ENCODE peak calls at places on chromosome 15, in ten cellular contexts. K, A, F, S, I, U, X, N, T and W are unnamed samples.
A peak's percentile ranks its signal among the peaks of the same experiment; 100 is the strongest.

GRCh38 chr15:87896926-87897325 is 359.6 kb downstream of the NTRK3 start:
- DNase-seq in X (no peak), K (no peak), N (no peak), I (no peak), F (no peak), U (no peak), A (no peak), T (no peak), S (no peak), W (no peak)

GRCh38 chr15:88799341-88799740 is 3.9 kb upstream of the ACAN start:
- DNase-seq in X (no peak), A (no peak), K (no peak), T (no peak), S (no peak), N (no peak), F (no peak), U (no peak), I (no peak), W (no peak)

GRCh38 chr15:96340611-96341464 is 10.3 kb downstream of the NR2F2 start:
- DNase-seq in A (no peak), K (peak; percentile 45), N (no peak), F (peak; percentile 85), T (no peak), S (peak; percentile 18), X (peak; percentile 73), I (no peak), U (peak; percentile 71), W (no peak)

GRCh38 chr15:40766906-40767837 is 2.6 kb upstream of the C15orf62 start:
- DNase-seq in U (no peak), F (peak; percentile 71), S (no peak), I (no peak), K (peak; percentile 60), T (no peak), A (peak; percentile 37), N (no peak), X (no peak), W (no peak)

GRCh38 chr15:40769310-40770146 is at the start of gene C15orf62:
- DNase-seq in X (no peak), T (no peak), I (peak; percentile 74), K (no peak), A (peak; percentile 81), S (peak; percentile 76), F (peak; percentile 94), U (peak; percentile 72), N (no peak), W (peak; percentile 51)

GRCh38 chr15:71440479-71441071 is 325.3 kb downstream of the THSD4 start:
- DNase-seq in T (peak; percentile 68), A (no peak), X (peak; percentile 50), I (no peak), U (peak; percentile 38), K (no peak), F (no peak), N (peak; percentile 41), S (peak; percentile 65), W (peak; percentile 82)

GRCh38 chr15:95362306-95362705 is 968.2 kb upstream of the NR2F2 start:
- DNase-seq in X (no peak), F (no peak), U (no peak), S (no peak), N (no peak), K (no peak), T (no peak), A (no peak), I (no peak), W (no peak)

GRCh38 chr15:93028632-93029612 is 60.1 kb downstream of the RGMA start:
- DNase-seq in S (no peak), A (no peak), I (peak; percentile 50), F (peak; percentile 89), X (no peak), N (peak; percentile 88), U (peak; percentile 44), K (peak; percentile 28), T (no peak), W (peak; percentile 90)

GRCh38 chr15:86830304-86830703 is 750.6 kb downstream of the AGBL1 start:
- DNase-seq in S (no peak), T (no peak), K (no peak), A (no peak), F (no peak), U (peak; percentile 19), N (no peak), X (no peak), I (no peak), W (no peak)

GRCh38 chr15:75622505-75622904 is 3.0 kb downstream of the SNUPN start:
- DNase-seq in S (no peak), U (no peak), N (no peak), I (no peak), A (no peak), X (no peak), F (no peak), T (no peak), K (no peak), W (no peak)

GRCh38 chr15:101617390-101617965 is 34.7 kb downstream of the TM2D3 start:
- DNase-seq in T (no peak), F (no peak), U (no peak), K (no peak), I (no peak), A (no peak), X (no peak), S (no peak), N (no peak), W (no peak)

GRCh38 chr15:101152914-101153313 is 98.9 kb downstream of the CHSY1 start:
- DNase-seq in I (no peak), X (no peak), F (no peak), K (no peak), N (no peak), T (no peak), U (no peak), S (peak; percentile 52), A (no peak), W (no peak)

GRCh38 chr15:70034596-70034995 is 63.1 kb downstream of the TLE3 start:
- DNase-seq in F (no peak), N (no peak), X (no peak), U (no peak), A (peak; percentile 20), S (no peak), T (no peak), K (no peak), I (no peak), W (no peak)

GRCh38 chr15:76339302-76340197 is 3.0 kb downstream of the ISL2 start:
- DNase-seq in K (no peak), I (no peak), X (peak; percentile 28), S (no peak), A (peak; percentile 64), N (no peak), U (no peak), F (no peak), T (no peak), W (peak; percentile 73)

DNA sequence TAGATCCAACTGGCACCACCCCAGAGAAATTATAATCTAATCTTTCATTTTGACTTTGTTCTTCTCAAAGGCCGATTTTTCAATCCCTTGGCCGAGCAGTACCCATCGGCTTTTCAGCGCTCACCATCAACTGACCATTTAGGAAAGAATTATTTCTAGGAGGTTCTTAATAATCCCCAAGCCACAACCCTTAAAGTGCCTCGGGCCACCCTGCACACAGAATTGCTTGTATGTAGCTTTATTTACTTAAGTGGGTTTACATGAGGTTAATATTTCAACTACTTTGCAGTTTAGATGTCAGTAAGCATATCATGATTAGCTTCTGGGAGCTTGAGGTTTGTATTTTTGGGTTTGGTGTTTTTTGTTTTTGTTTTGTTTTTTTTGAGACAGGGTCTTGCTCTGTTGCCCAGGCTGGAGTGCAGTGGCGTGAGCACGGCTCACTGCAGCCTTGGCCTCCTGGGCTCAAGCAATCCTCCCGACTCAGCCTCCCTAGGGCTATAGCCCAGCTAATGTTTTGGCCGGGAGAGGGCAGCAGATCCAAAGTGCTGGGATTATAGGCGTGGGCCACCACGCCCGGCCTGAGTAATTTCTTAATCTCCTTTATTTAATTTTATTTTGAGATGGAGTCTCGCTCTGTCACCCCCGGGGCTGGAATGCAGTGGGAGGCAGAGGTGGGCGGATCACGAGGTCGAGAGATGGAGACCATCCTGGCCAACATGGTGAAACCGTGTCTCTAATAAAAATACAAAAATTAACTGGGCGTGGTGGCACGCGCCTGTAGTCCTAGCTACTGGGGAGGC is 801 bp upstream of the CDAN1 start:
- DNase-seq in S (no peak), N (no peak), T (peak; percentile 36), U (no peak), A (no peak), F (no peak), X (no peak), I (no peak), K (no peak), W (peak; percentile 29)
- TF ChIP-seq CTCF in S (no peak), N (peak; percentile 55), T (peak; percentile 70), U (no peak), A (peak; percentile 46), F (no peak), X (peak; percentile 20), I (no peak), K (no peak), W (no peak)

GRCh38 chr15:62124176-62124952 is 40.7 kb downstream of the C2CD4B start:
- DNase-seq in T (no peak), X (no peak), N (no peak), I (no peak), K (no peak), S (peak; percentile 56), U (no peak), A (no peak), F (no peak), W (peak; percentile 5)
- H3K4me3 ChIP-seq in T (no peak overlapping the region), X (no peak overlapping the region), N (no peak overlapping the region), I (no peak overlapping the region), K (no peak overlapping the region), S (no peak overlapping the region), U (no peak overlapping the region), A (no peak overlapping the region), F (no peak overlapping the region), W (no peak overlapping the region)

GRCh38 chr15:63933522-63933921 is 99.8 kb upstream of the HERC1 start:
- DNase-seq in N (no peak), A (no peak), S (no peak), U (no peak), X (no peak), F (no peak), I (no peak), T (peak; percentile 8), K (peak; percentile 50), W (no peak)

GRCh38 chr15:63931556-63931955 is 97.8 kb upstream of the HERC1 start:
- DNase-seq in I (no peak), T (no peak), K (no peak), U (no peak), F (no peak), S (no peak), N (no peak), A (no peak), X (no peak), W (no peak)

GRCh38 chr15:63930034-63930433 is 96.3 kb upstream of the HERC1 start:
- DNase-seq in X (no peak), U (no peak), N (no peak), A (no peak), I (no peak), T (no peak), S (no peak), K (no peak), F (no peak), W (no peak)

GRCh38 chr15:63923993-63924950 is 90.5 kb upstream of the HERC1 start:
- DNase-seq in A (no peak), I (no peak), T (no peak), S (peak; percentile 45), X (no peak), N (no peak), F (no peak), K (peak; percentile 20), U (no peak), W (no peak)

GRCh38 chr15:63928185-63928852 is 94.6 kb upstream of the HERC1 start:
- DNase-seq in S (no peak), A (no peak), F (no peak), U (no peak), K (no peak), X (no peak), T (no peak), N (no peak), I (no peak), W (no peak)
- TF ChIP-seq CTCF in S (no peak), A (no peak), F (no peak), U (no peak), K (no peak), X (no peak), T (no peak), N (no peak), I (no peak), W (no peak)

GRCh38 chr15:33310481-33311311 is at the start of gene RYR3:
- DNase-seq in X (peak; percentile 77), A (no peak), F (peak; percentile 72), K (peak; percentile 7), I (no peak), U (peak; percentile 47), T (no peak), N (peak; percentile 18), S (no peak), W (no peak)
- H3K4me3 ChIP-seq in X (peak within 1 kb of the TSS; percentile 45), A (peak within 1 kb of the TSS; percentile 16), F (peak within 1 kb of the TSS; percentile 13), K (peak within 1 kb of the TSS; percentile 32), I (no peak within 1 kb of the TSS), U (peak within 1 kb of the TSS; percentile 26), T (no peak within 1 kb of the TSS), N (peak within 1 kb of the TSS; percentile 23), S (no peak within 1 kb of the TSS), W (no peak within 1 kb of the TSS)